ENCODE peak calls at places on chromosomes 4 and X, in four cellular contexts. One of them, this sample, is unnamed.

GRCh38 chr4:10205223-10205622 is 88.6 kb upstream of the WDR1 start:
- DNase-seq in psoas muscle: no peak
- DNase-seq in endothelial cell of umbilical vein: no peak
- DNase-seq in BJ: no peak
- DNase-seq in this sample: no peak

GRCh38 chr4:61064636-61065035 is 135.5 kb upstream of the ADGRL3 start:
- DNase-seq in psoas muscle: no peak
- DNase-seq in endothelial cell of umbilical vein: no peak
- DNase-seq in BJ: no peak
- DNase-seq in this sample: no peak

GRCh38 chr4:78937837-78938236 is 1.4 kb downstream of the PAQR3 start:
- DNase-seq in BJ: no peak
- DNase-seq in psoas muscle: no peak
- DNase-seq in endothelial cell of umbilical vein: no peak
- DNase-seq in this sample: no peak

GRCh38 chrX:150635952-150636351 is 57.2 kb upstream of the MTMR1 start:
- DNase-seq in BJ: peak
- DNase-seq in endothelial cell of umbilical vein: peak
- DNase-seq in psoas muscle: no peak
- DNase-seq in this sample: peak

GRCh38 chr4:73583661-73584060 is 36.6 kb downstream of the RASSF6 start:
- DNase-seq in BJ: no peak
- DNase-seq in endothelial cell of umbilical vein: no peak
- DNase-seq in psoas muscle: no peak
- DNase-seq in this sample: no peak

GRCh38 chrX:154483325-154483724 is 3.1 kb downstream of the UBL4A start:
- DNase-seq in psoas muscle: no peak
- DNase-seq in endothelial cell of umbilical vein: no peak
- DNase-seq in BJ: no peak
- DNase-seq in this sample: no peak

GRCh38 chr4:39469429-39470077 is 10.7 kb downstream of the LIAS start:
- DNase-seq in BJ: peak
- DNase-seq in psoas muscle: no peak
- DNase-seq in endothelial cell of umbilical vein: peak
- DNase-seq in this sample: peak

GRCh38 chr4:144183165-144183564 is 42.6 kb upstream of the GYPA start:
- DNase-seq in BJ: no peak
- DNase-seq in endothelial cell of umbilical vein: no peak
- DNase-seq in psoas muscle: no peak
- DNase-seq in this sample: no peak

GRCh38 chrX:7083468-7084396 is 63.8 kb upstream of the STS start:
- DNase-seq in endothelial cell of umbilical vein: peak
- DNase-seq in psoas muscle: no peak
- DNase-seq in BJ: peak
- DNase-seq in this sample: peak

GRCh38 chr4:60884545-60884944 is 315.6 kb upstream of the ADGRL3 start:
- DNase-seq in endothelial cell of umbilical vein: no peak
- DNase-seq in BJ: no peak
- DNase-seq in psoas muscle: no peak
- DNase-seq in this sample: peak

GRCh38 chrX:54430519-54430918 is 9.7 kb upstream of the TSR2 start:
- DNase-seq in psoas muscle: no peak
- DNase-seq in BJ: no peak
- DNase-seq in endothelial cell of umbilical vein: no peak
- DNase-seq in this sample: no peak

GRCh38 chrX:48789366-48790220 is 3.2 kb downstream of the GATA1 start:
- DNase-seq in endothelial cell of umbilical vein: no peak
- DNase-seq in BJ: no peak
- DNase-seq in psoas muscle: no peak
- DNase-seq in this sample: no peak

GRCh38 chrX:139691843-139692505 is 16.0 kb downstream of the MCF2 start:
- DNase-seq in psoas muscle: no peak
- DNase-seq in BJ: no peak
- DNase-seq in endothelial cell of umbilical vein: peak
- DNase-seq in this sample: no peak

GRCh38 chr4:4308800-4309441 is 18.9 kb downstream of the ZBTB49 start:
- DNase-seq in BJ: peak
- DNase-seq in psoas muscle: no peak
- DNase-seq in endothelial cell of umbilical vein: no peak
- DNase-seq in this sample: peak

GRCh38 chr4:1340181-1340747 is 6.7 kb upstream of the UVSSA start:
- DNase-seq in psoas muscle: no peak
- DNase-seq in endothelial cell of umbilical vein: no peak
- DNase-seq in BJ: no peak
- DNase-seq in this sample: no peak

GRCh38 chrX:13791559-13791958 is 25.3 kb downstream of the GPM6B start:
- DNase-seq in endothelial cell of umbilical vein: no peak
- DNase-seq in BJ: no peak
- DNase-seq in psoas muscle: no peak
- DNase-seq in this sample: no peak

GRCh38 chrX:149829751-149830191 is 48.0 kb downstream of the MAGEA9 start:
- DNase-seq in psoas muscle: no peak
- DNase-seq in BJ: no peak
- DNase-seq in endothelial cell of umbilical vein: no peak
- DNase-seq in this sample: no peak

GRCh38 chr4:98583265-98583664 is 75.1 kb downstream of the TSPAN5 start:
- DNase-seq in psoas muscle: no peak
- DNase-seq in BJ: no peak
- DNase-seq in endothelial cell of umbilical vein: no peak
- DNase-seq in this sample: no peak

GRCh38 chr4:81257021-81257420 is 42.0 kb upstream of the PRKG2 start:
- DNase-seq in endothelial cell of umbilical vein: no peak
- DNase-seq in psoas muscle: no peak
- DNase-seq in BJ: no peak
- DNase-seq in this sample: no peak

GRCh38 chr4:151770154-151770553 is 9.3 kb upstream of the GATB start:
- DNase-seq in endothelial cell of umbilical vein: no peak
- DNase-seq in BJ: no peak
- DNase-seq in psoas muscle: no peak
- DNase-seq in this sample: no peak

GRCh38 chr4:151772322-151772721 is 11.5 kb upstream of the GATB start:
- DNase-seq in BJ: no peak
- DNase-seq in psoas muscle: no peak
- DNase-seq in endothelial cell of umbilical vein: no peak
- DNase-seq in this sample: no peak

GRCh38 chr4:151768835-151769234 is 8.0 kb upstream of the GATB start:
- DNase-seq in BJ: no peak
- DNase-seq in psoas muscle: no peak
- DNase-seq in endothelial cell of umbilical vein: no peak
- DNase-seq in this sample: no peak

GRCh38 chr4:151771664-151772063 is 10.9 kb upstream of the GATB start:
- DNase-seq in psoas muscle: no peak
- DNase-seq in endothelial cell of umbilical vein: no peak
- DNase-seq in BJ: no peak
- DNase-seq in this sample: no peak

DNA sequence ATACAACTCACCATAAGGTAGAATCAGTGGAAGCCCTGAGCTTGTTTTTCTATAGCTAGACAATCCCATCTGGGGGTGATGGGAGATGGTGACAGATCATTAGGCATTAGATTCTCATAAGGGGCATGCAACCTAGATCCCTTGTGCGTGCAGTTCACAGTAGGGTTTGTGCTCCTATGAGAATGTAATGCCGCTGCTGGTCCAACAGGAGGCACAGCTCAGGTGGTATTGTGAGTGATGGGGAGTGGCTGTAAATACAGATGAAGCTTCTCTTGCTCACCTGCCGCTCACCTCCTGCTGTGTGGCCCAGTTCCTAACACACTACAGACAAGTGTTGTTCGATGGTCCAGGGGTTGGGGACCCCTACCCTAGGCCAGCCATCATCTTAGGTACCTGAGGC is 5.9 kb upstream of the GATB start:
- DNase-seq in endothelial cell of umbilical vein: no peak
- DNase-seq in psoas muscle: no peak
- DNase-seq in BJ: no peak
- DNase-seq in this sample: no peak
- TF ChIP-seq CTCF in endothelial cell of umbilical vein: no peak
- TF ChIP-seq CTCF in psoas muscle: no peak
- TF ChIP-seq CTCF in BJ: no peak
- TF ChIP-seq CTCF in this sample: no peak

DNA sequence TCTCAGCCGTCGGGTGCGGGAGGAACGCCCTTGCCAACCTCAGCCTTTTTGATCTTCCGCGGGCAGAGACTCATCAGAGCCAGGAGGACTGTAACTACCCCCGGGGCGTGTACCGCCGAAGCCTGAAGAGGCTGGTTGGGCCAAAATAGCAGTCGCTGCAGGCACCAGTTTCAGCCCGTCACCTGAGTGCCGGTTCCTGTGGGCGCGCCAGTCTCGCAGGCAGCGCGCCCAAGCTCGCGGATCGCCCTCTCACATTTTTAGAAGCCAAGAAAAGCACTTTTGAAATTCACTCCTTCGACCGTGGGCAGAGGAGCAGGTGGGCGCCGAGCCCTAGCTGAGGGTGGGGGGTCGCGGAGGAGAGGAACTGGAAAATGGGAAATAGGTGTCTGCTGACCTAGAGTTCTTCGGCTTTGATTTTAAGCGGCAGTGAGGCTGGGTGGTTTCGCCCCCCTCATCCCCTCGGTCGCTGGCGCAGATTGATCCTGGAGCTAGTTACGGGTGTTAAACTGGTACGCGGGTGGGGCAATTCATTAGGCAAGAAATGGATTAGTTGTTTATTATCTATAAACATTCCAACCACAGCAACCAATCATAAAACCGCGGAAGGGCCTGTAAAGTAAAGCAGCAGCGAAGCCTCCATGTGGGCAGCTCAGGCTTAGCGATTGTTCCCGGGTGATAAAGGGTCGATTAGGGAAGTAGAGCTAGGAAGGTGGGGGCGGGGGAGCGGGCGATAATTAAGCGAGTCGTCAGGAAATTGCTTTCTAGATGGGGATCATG is 69.2 kb downstream of the FBXO8 start:
- DNase-seq in psoas muscle: no peak
- DNase-seq in endothelial cell of umbilical vein: no peak
- DNase-seq in BJ: no peak
- DNase-seq in this sample: no peak
- H3K4me3 ChIP-seq in psoas muscle: peak
- H3K4me3 ChIP-seq in endothelial cell of umbilical vein: no peak
- H3K4me3 ChIP-seq in BJ: no peak
- H3K4me3 ChIP-seq in this sample: peak

GRCh38 chr4:42965326-42965725 is 72.8 kb downstream of the GRXCR1 start:
- DNase-seq in endothelial cell of umbilical vein: no peak
- DNase-seq in psoas muscle: no peak
- DNase-seq in BJ: no peak
- DNase-seq in this sample: no peak
- TF ChIP-seq CTCF in endothelial cell of umbilical vein: no peak
- TF ChIP-seq CTCF in psoas muscle: no peak
- TF ChIP-seq CTCF in BJ: no peak
- TF ChIP-seq CTCF in this sample: no peak

GRCh38 chr4:185898413-185898812 is 86.4 kb upstream of the SORBS2 start:
- DNase-seq in psoas muscle: no peak
- DNase-seq in endothelial cell of umbilical vein: no peak
- DNase-seq in BJ: no peak
- DNase-seq in this sample: no peak
- H3K4me3 ChIP-seq in psoas muscle: no peak
- H3K4me3 ChIP-seq in endothelial cell of umbilical vein: no peak
- H3K4me3 ChIP-seq in BJ: no peak
- H3K4me3 ChIP-seq in this sample: no peak

DNA sequence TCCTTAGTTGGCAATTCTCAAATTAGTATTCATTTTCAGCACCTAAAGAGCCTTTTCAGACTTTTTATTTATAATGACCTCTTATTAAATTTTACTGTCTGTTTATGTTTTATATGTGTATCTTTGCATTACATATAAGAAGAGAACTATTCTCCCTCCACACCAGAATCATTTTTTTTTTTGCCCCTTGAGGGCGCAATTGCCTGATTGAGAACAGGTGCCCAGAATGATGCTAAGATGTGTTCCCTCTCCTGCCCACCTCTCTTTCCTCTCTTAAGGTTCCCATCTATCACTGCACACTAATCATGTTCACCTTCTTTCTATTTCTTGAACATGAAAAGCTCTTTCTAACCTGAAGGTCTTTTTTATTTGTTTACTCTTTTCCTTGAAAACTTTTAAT is 44.2 kb upstream of the ADAM29 start:
- DNase-seq in BJ: no peak
- DNase-seq in psoas muscle: no peak
- DNase-seq in endothelial cell of umbilical vein: no peak
- DNase-seq in this sample: no peak
- TF ChIP-seq CTCF in BJ: no peak
- TF ChIP-seq CTCF in psoas muscle: no peak
- TF ChIP-seq CTCF in endothelial cell of umbilical vein: no peak
- TF ChIP-seq CTCF in this sample: no peak